ENCODE peak calls at places on chromosomes 13 and 19, in four cellular contexts. K is GM12878, M is IMR-90, J is K562. Q is an unnamed sample.

GRCh38 chr19:39052243-39052746 is 19.9 kb upstream of the FBXO27 start:
- DNase-seq in K (no peak), M (peak), J (peak), Q (peak)

GRCh38 chr19:53190253-53190652 is 2.9 kb downstream of the ZNF665 start:
- DNase-seq in K (no peak), M (no peak), J (no peak), Q (no peak)

GRCh38 chr19:50739841-50740426 is 16.8 kb downstream of the CLEC11A start:
- DNase-seq in K (no peak), M (no peak), J (no peak), Q (no peak)

GRCh38 chr19:33714149-33714548 is 82.5 kb upstream of the KCTD15 start:
- DNase-seq in K (no peak), M (no peak), J (no peak), Q (no peak)

GRCh38 chr19:35715355-35715809 is 2.4 kb upstream of the KMT2B start:
- DNase-seq in K (no peak), M (no peak), J (no peak), Q (no peak)

GRCh38 chr13:50676602-50677001 is 166.9 kb downstream of the DLEU7 start:
- DNase-seq in K (no peak), M (peak), J (no peak), Q (no peak)

GRCh38 chr19:2577722-2578335 is 101.9 kb downstream of the GADD45B start:
- DNase-seq in K (no peak), M (no peak), J (no peak), Q (no peak)

GRCh38 chr13:78121001-78121400 is 202.4 kb upstream of the EDNRB start:
- DNase-seq in K (no peak), M (no peak), J (no peak), Q (no peak)

GRCh38 chr13:71067164-71067815 is 799.7 kb downstream of the DACH1 start:
- DNase-seq in K (no peak), M (no peak), J (no peak), Q (peak)

GRCh38 chr13:27374126-27374613 is 50.2 kb upstream of the GTF3A start:
- DNase-seq in K (no peak), M (no peak), J (no peak), Q (no peak)

GRCh38 chr19:50209131-50209530 is 5.7 kb downstream of the MYH14 start:
- DNase-seq in K (no peak), M (no peak), J (no peak), Q (no peak)

GRCh38 chr13:114136576-114136975 is 4.2 kb upstream of the RASA3 start:
- DNase-seq in K (no peak), M (no peak), J (no peak), Q (no peak)

GRCh38 chr13:99702687-99703319 is 201.5 kb downstream of the TM9SF2 start:
- DNase-seq in K (no peak), M (no peak), J (no peak), Q (no peak)

GRCh38 chr19:46367434-46367833 is 20.5 kb downstream of the PPP5C start:
- DNase-seq in K (no peak), M (no peak), J (no peak), Q (no peak)

GRCh38 chr19:38730731-38731589 is 13.3 kb downstream of the CAPN12 start:
- DNase-seq in K (no peak), M (no peak), J (no peak), Q (no peak)

GRCh38 chr13:73096173-73097117 is 37.6 kb downstream of the KLF5 start:
- DNase-seq in K (no peak), M (peak), J (peak), Q (peak)

GRCh38 chr13:71522976-71523517 is 344.0 kb downstream of the DACH1 start:
- DNase-seq in K (no peak), M (no peak), J (no peak), Q (no peak)

GRCh38 chr19:46748325-46749109 is 2.3 kb upstream of the STRN4 start:
- DNase-seq in K (no peak), M (peak), J (peak), Q (peak)

GRCh38 chr13:110285991-110286923 is 20.7 kb downstream of the COL4A1 start:
- DNase-seq in K (no peak), M (no peak), J (no peak), Q (no peak)

GRCh38 chr19:19384486-19384885 is 21.0 kb upstream of the GATAD2A start:
- DNase-seq in K (no peak), M (no peak), J (no peak), Q (no peak)

GRCh38 chr13:95553614-95554385 is 1.3 kb downstream of the CLDN10 start:
- DNase-seq in K (no peak), M (no peak), J (no peak), Q (no peak)

GRCh38 chr13:80939581-80939980 is 598.7 kb upstream of the SPRY2 start:
- DNase-seq in K (no peak), M (no peak), J (no peak), Q (no peak)

GRCh38 chr13:52743988-52744387 is 4.4 kb upstream of the CNMD start:
- DNase-seq in K (no peak), M (no peak), J (no peak), Q (no peak)

GRCh38 chr13:112958127-112958989 is 10.7 kb upstream of the MCF2L start:
- DNase-seq in K (no peak), M (no peak), J (no peak), Q (no peak)

GRCh38 chr19:44764975-44765948 is 12.4 kb upstream of the CBLC start:
- DNase-seq in K (no peak), M (no peak), J (no peak), Q (no peak)

GRCh38 chr19:40580619-40581018 is 3.9 kb downstream of the SHKBP1 start:
- DNase-seq in K (no peak), M (no peak), J (no peak), Q (no peak)

GRCh38 chr13:102847272-102848234 is 1.7 kb downstream of the ERCC5 start:
- DNase-seq in K (no peak), M (peak), J (no peak), Q (no peak)

GRCh38 chr13:102244617-102245227 is 157.1 kb downstream of the FGF14 start:
- DNase-seq in K (no peak), M (no peak), J (no peak), Q (no peak)

GRCh38 chr19:45630463-45630862 is 8.7 kb downstream of the EML2 start:
- DNase-seq in K (peak), M (peak), J (no peak), Q (peak)

GRCh38 chr13:25802579-25802978 is 249.2 kb downstream of the SHISA2 start:
- DNase-seq in K (no peak), M (no peak), J (no peak), Q (no peak)

GRCh38 chr13:25633108-25633507 is 261.3 kb downstream of the ATP8A2 start:
- DNase-seq in K (no peak), M (no peak), J (no peak), Q (no peak)

GRCh38 chr13:33352520-33352919 is 67.0 kb upstream of the STARD13 start:
- DNase-seq in K (no peak), M (no peak), J (no peak), Q (no peak)

GRCh38 chr13:33352023-33352422 is 66.5 kb upstream of the STARD13 start:
- DNase-seq in K (no peak), M (no peak), J (no peak), Q (no peak)

GRCh38 chr13:33353210-33353609 is 67.7 kb upstream of the STARD13 start:
- DNase-seq in K (peak), M (no peak), J (no peak), Q (no peak)

GRCh38 chr13:33353646-33354045 is 68.1 kb upstream of the STARD13 start:
- DNase-seq in K (no peak), M (no peak), J (no peak), Q (no peak)

GRCh38 chr13:33355470-33355869 is 69.9 kb upstream of the STARD13 start:
- DNase-seq in K (no peak), M (peak), J (no peak), Q (no peak)
- TF ChIP-seq ELK1 in K (no peak), M (no peak), J (no peak), Q (no peak)

GRCh38 chr19:7326105-7326877 is 22.4 kb upstream of the ARHGEF18 start:
- DNase-seq in K (no peak), M (no peak), J (peak), Q (peak)

GRCh38 chr19:7331446-7331845 is 17.3 kb upstream of the ARHGEF18 start:
- DNase-seq in K (no peak), M (no peak), J (no peak), Q (no peak)

GRCh38 chr19:7327802-7328201 is 20.9 kb upstream of the ARHGEF18 start:
- DNase-seq in K (no peak), M (no peak), J (no peak), Q (no peak)

GRCh38 chr19:7333198-7334118 is 15.3 kb upstream of the ARHGEF18 start:
- DNase-seq in K (peak), M (no peak), J (no peak), Q (no peak)

GRCh38 chr19:7328647-7329046 is 20.1 kb upstream of the ARHGEF18 start:
- DNase-seq in K (no peak), M (no peak), J (no peak), Q (no peak)
- TF ChIP-seq ELK1 in K (no peak), M (no peak), J (no peak), Q (no peak)

GRCh38 chr19:32581704-32582164 is 744 bp downstream of the PDCD5 start:
- DNase-seq in K (no peak), M (peak), J (peak), Q (peak)
- TF ChIP-seq ELK1 in K (no peak), M (no peak), J (no peak), Q (no peak)

DNA sequence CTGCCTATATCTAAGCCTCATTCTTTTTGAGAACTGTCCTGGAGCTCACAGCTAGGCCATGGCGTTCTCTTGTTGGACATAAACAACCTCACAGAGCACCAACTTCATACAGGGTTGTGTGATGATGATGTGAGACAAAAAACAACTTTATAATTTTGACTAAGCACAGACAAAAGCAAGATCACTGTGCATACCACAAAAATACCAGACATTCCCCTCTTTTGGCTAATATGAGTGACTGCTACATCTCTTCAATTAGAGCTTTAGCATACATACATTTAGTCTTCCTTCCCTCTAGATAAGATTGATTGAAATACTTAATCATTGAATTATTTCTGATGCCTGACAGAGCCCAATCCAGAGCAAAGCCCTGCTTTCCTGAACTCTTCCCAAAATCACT is 8.3 kb downstream of the MAB21L1 start:
- DNase-seq in K (no peak), M (no peak), J (no peak), Q (no peak)
- TF ChIP-seq ELK1 in K (no peak), M (no peak), J (no peak), Q (no peak)

GRCh38 chr13:30805603-30806011 is 70.3 kb downstream of the ALOX5AP start:
- DNase-seq in K (no peak), M (peak), J (no peak), Q (no peak)
- TF ChIP-seq ELK1 in K (no peak), M (no peak), J (no peak), Q (no peak)

DNA sequence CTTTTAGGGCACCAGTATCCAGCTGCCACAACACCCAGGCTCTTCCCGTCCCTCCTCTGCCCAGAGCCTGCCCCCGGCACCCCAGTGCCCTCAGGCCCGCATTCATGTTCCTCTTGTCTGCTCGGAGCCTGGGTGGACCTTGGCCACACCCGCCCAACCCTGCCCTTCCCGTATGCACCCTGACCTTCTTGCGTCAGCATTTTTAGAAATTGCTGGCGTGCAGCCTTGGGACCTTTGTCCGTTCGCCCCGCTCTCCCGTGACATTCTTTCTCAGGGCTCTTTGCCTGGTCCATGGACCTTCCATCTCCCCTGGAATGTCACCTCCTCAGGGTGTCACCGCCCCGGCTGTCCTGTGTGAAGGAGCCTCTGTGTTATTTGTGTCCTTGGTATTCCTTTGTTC is 7.6 kb downstream of the NUCB1 start:
- DNase-seq in K (no peak), M (no peak), J (no peak), Q (no peak)
- TF ChIP-seq ELK1 in K (no peak), M (no peak), J (no peak), Q (no peak)

DNA sequence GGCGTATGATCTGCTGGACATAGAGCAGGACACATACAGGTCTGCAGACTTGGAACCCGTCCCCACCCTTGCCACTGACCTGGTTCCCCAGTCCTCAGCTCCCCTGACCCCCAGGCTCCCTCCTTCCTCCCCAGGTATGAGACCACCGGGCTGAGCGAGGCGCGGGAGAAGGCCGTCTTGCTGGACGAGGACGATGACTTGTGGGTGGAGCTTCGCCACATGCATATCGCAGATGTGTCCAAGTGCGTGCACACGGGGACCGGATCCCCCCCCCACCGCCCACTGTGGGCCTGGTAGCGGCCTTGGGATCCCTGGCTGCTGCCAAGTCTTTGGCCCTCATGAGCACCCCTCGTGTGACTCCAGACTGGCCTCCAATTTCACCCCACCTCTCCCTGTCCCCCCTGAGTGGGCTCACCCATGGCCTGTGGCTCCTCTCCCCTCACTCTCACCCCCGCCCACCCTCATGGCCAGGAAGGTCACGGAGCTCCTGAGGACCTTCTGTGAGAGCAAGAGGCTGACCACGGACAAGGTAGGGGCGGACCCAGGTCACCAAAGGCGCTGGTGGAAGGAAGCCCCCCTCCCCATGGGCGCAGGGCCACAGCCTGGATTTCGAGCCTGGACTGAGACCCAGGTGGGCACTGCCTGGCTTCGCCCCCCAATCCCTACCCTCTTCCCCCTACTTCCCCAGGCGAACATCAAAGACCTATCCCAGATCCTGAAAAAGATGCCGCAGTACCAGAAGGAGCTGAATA is 5.6 kb downstream of the STXBP2 start:
- DNase-seq in K (no peak), M (no peak), J (no peak), Q (no peak)
- TF ChIP-seq ELK1 in K (no peak), M (no peak), J (no peak), Q (no peak)

DNA sequence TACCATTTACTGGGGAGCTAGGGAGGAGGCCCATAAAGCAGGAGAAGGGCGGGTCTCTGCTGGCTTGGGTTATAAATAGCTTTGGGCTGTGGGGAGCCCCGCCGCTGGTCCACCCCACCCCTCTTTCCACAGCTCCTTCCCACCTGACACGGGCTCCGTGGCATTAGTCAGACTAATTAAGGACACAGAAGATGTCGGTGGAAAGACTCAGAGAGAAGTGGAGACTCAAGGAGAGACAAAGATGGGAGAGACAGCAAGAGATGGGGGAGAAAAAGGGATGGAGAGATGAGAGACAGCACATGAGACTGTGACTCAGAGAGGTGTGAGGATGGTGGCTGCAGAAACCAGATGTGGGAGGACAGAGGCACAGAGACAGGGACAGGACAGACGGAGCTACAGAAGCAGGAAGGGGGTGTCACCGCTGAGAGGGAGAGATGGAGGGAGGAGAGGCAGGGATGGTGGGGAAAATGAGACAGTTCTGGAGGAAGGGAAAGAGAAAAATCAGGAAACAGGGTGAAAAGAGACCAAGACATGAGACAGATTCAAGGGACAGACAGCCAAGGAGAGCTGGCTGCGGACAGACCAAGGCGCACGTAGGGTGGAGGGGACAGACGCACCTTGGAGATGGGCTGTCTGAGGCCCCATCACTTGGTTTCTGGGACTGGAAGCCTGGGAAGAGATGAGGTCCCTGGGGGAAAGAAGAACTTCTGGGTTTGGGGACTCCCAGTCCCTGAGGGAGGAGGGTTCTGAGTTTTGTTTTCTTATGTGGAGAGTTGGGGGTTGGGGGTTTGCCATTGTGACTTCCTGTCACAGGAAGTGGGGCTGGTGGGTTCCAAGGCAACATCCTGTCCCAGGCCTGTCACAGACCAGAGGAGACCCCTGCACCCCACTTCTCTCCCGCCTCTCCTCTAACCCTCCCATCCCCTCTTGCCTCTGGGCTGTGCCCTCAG is 4.1 kb downstream of the ARHGEF1 start:
- DNase-seq in K (no peak), M (no peak), J (no peak), Q (no peak)
- TF ChIP-seq ELK1 in K (peak), M (no peak), J (no peak), Q (no peak)

GRCh38 chr19:56091066-56091490 is 30.0 kb downstream of the ZNF787 start:
- DNase-seq in K (no peak), M (peak), J (no peak), Q (peak)

GRCh38 chr19:56094449-56094848 is 26.6 kb downstream of the ZNF787 start:
- DNase-seq in K (no peak), M (no peak), J (no peak), Q (no peak)

GRCh38 chr19:56089344-56089743 is 31.8 kb downstream of the ZNF787 start:
- DNase-seq in K (no peak), M (no peak), J (no peak), Q (no peak)

GRCh38 chr19:56092685-56093631 is 28.1 kb downstream of the ZNF787 start:
- DNase-seq in K (no peak), M (no peak), J (no peak), Q (no peak)

GRCh38 chr19:56091751-56092546 is 29.1 kb downstream of the ZNF787 start:
- DNase-seq in K (no peak), M (no peak), J (no peak), Q (peak)
- TF ChIP-seq ELK1 in K (no peak), M (no peak), J (no peak), Q (no peak)

GRCh38 chr19:13101590-13102415 is 855 bp downstream of the LYL1 start:
- DNase-seq in K (no peak), M (no peak), J (no peak), Q (no peak)

GRCh38 chr19:13103585-13103923 is 896 bp upstream of the LYL1 start:
- DNase-seq in K (no peak), M (no peak), J (no peak), Q (no peak)

GRCh38 chr19:13102416-13102665 is 317 bp downstream of the LYL1 start:
- DNase-seq in K (no peak), M (no peak), J (no peak), Q (no peak)

GRCh38 chr19:13103961-13104847 is 1.5 kb upstream of the LYL1 start:
- DNase-seq in K (no peak), M (no peak), J (peak), Q (peak)

DNA sequence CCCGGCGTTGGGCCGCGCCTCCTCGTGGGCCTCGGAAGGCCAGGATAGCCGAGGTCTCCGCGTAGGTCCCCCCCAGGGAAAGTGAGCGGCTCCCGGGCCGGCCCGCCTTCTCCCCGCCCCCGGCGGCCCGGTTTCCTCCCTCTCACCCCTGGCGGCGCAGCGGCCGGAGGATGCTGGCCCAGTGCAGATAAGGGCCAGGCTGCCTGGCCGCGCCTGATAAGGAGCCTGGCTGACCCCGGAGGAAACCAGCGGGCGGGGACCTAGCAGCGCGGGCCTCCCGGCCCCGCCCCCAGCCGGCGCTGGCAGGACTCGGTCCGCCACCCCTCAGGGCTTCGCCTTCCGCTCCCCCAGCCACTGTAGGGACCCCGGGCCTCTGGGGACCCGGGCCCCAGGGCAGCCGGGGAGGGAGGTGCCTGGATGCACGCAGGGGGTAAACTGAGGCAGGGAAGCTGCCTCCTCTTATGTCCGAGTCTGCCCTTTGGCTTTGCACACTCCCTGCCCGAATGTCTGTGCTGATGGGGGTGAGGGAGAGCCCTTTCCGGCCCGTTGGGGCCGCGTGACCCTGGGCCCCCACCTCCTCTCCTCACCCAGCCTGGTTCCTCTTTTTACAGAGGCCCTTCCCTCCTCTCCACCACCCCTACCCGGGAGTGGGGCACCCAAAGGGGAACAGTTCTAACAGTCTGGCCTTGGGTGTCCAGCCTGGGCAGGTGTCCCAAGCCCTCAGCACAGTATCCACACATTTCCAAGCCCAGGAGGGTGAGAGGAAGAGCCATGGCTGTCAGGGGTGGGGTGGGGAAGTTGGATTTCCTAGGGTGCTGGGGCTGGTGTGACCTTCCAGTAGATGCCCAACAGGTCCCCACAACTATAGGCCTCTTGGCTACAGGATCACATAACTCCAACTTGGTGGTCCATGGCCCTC is at the start of gene LYL1:
- DNase-seq in K (no peak), M (no peak), J (peak), Q (peak)
- TF ChIP-seq ELK1 in K (no peak), M (no peak), J (no peak), Q (no peak)